ENCODE peak calls at places on chromosomes 13 and 19, in four cellular contexts. V is GM12878, M is HepG2, D is H1. E is an unnamed sample. For H3K27me3, the result is how much of the 10 kb centered on the place peaks cover.

GRCh38 chr19:12774588-12775555 is at the start of gene HOOK2:
- DNase-seq in V (no peak), D (peak), M (no peak), E (no peak)

GRCh38 chr19:52398091-52398461 is 427 bp downstream of the ZNF528 start:
- DNase-seq in V (no peak), D (no peak), M (peak), E (peak)

GRCh38 chr19:2171349-2172145 is 7.8 kb downstream of the DOT1L start:
- DNase-seq in D (peak), M (peak), V (peak), E (no peak)

GRCh38 chr13:73722120-73722519 is 412.1 kb downstream of the KLF12 start:
- DNase-seq in D (no peak), M (peak), V (peak), E (peak)

GRCh38 chr13:80022146-80022545 is 318.8 kb downstream of the SPRY2 start:
- DNase-seq in V (no peak), M (no peak), D (no peak), E (no peak)

GRCh38 chr19:7772752-7773291 is 9.8 kb downstream of the CLEC4M start:
- DNase-seq in V (peak), M (no peak), D (no peak), E (no peak)

GRCh38 chr13:43935878-43936277 is 56.2 kb downstream of the LACC1 start:
- DNase-seq in M (no peak), V (no peak), D (no peak), E (no peak)

GRCh38 chr13:26050568-26051230 is 1.1 kb downstream of the SHISA2 start:
- DNase-seq in M (no peak), V (no peak), D (peak), E (no peak)

GRCh38 chr13:27036236-27036981 is 135.2 kb downstream of the USP12 start:
- DNase-seq in M (no peak), V (no peak), D (no peak), E (no peak)

GRCh38 chr19:30120860-30121484 is 178.9 kb downstream of the URI1 start:
- DNase-seq in V (no peak), D (no peak), M (no peak), E (no peak)
- H3K27me3 ChIP-seq in V (under half), D (under half), M (under half), E (under half)

DNA sequence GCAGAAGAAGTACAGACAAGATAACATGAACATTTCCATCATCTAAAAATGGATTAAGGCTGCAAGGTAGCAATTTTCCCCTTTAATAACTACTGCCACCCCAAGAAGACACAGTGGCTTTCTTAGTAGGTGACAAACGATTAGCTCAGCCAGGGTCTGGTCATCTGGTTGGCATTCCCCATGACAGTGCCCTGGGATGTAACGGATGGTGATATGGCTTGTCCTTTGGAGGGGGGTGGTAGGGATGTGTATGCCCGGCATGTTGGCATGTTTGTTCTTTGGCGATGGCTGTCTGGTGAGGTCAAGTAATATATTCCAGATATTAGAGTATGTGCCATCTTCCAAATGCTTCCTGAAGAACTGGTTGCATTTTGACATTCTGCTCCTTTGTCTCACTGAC is 135.6 kb upstream of the ZNF536 start:
- DNase-seq in V (no peak), M (no peak), D (no peak), E (no peak)
- TF ChIP-seq SUZ12 in V (no peak), M (no peak), D (no peak), E (no peak)

GRCh38 chr13:51825165-51825592 is 19.8 kb downstream of the TMEM272 start:
- DNase-seq in M (no peak), V (no peak), D (no peak), E (no peak)

GRCh38 chr13:51827254-51827653 is 17.7 kb downstream of the TMEM272 start:
- DNase-seq in V (no peak), M (no peak), D (no peak), E (no peak)

GRCh38 chr13:51826606-51827005 is 18.4 kb downstream of the TMEM272 start:
- DNase-seq in M (no peak), D (no peak), V (no peak), E (no peak)

GRCh38 chr13:51823861-51824260 is 19.9 kb upstream of the DHRS12 start:
- DNase-seq in M (no peak), D (no peak), V (no peak), E (no peak)

DNA sequence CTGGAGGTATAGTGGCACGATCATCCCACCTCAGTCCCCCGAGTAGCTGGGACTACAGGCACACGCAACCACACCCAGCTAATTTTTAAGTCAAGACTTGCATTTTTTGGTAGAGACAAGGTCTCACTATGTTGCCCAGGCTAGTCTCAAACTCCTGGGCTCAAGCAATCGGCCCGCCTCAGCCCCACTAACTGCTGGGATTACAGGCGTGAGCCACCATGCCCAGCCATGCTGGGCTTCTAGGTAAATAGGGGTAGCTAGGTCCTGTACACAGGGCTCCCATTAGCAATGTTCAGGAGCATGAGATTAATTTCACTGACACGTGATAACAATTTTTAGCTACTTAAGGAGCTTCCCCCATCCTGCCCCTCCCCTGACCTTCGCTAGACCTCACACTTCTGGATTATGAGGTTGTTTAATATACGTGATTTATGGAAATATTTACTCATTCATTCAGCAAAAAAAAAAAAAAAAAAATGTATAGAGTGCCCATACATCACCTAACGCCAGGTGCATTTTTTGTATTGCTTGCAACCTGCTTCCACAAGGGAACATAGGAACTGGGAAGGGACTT is 19.2 kb downstream of the TMEM272 start:
- DNase-seq in D (no peak), M (no peak), V (no peak), E (no peak)
- TF ChIP-seq YY1 in D (no peak), M (no peak), V (no peak), E (no peak)

DNA sequence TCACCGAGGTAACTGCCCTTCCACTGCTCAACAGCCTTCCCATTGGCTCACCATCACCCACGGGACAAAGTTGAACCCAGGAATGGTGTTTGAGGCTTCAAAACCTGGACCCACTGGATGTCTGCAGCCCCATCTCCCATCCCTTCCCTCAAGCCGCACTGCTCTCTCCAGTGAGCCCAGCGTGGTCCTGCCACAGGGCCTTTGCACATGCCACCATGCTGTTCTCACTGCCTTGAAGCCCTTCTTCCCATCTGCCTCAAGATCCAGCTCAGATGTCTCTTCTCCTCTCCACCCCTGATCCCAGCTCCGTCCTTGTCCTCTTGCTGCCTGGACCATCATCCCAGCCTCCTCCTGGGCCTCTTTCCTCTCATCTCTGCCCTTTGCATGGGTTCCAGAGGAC is 4.0 kb downstream of the SHISA7 start:
- DNase-seq in V (no peak), M (no peak), D (no peak), E (no peak)
- H3K27me3 ChIP-seq in V (under half), M (under half), D (half or more), E (half or more)

GRCh38 chr19:45578861-45579260 is 5.7 kb downstream of the OPA3 start:
- DNase-seq in M (no peak), V (no peak), D (no peak), E (no peak)

GRCh38 chr19:45577111-45577905 is 7.3 kb downstream of the OPA3 start:
- DNase-seq in M (peak), V (no peak), D (no peak), E (no peak)

GRCh38 chr19:45584332-45585157 is at the start of gene OPA3:
- DNase-seq in M (peak), V (peak), D (peak), E (peak)

GRCh38 chr19:45585158-45585577 is 566 bp upstream of the OPA3 start:
- DNase-seq in M (no peak), D (no peak), V (no peak), E (no peak)

GRCh38 chr19:45581576-45581975 is 3.0 kb downstream of the OPA3 start:
- DNase-seq in M (no peak), V (no peak), D (no peak), E (no peak)
- TF ChIP-seq SUZ12 in M (no peak), V (no peak), D (no peak), E (no peak)

DNA sequence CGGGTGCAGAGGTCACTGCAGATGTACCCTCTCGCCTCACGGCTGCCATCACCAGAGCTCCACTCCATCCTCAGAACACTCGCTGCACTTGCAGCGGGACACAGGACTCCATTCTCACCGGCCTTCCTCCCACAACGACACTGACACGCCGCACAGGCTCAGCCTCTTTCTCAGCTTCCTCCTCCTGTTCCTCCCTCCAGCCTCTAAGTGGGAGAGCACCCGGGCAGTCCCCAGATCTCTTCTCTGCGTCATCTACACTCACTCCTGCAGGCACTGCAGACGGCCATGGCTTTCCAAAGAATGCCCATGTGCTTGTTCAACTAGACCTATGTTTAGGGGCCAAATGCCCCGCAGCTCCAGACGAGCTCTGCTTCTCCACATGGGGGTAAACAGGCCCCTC is 14.3 kb upstream of the FKRP start:
- DNase-seq in D (no peak), V (no peak), M (no peak), E (no peak)
- TF ChIP-seq YY1 in D (no peak), V (no peak), M (no peak), E (no peak)

GRCh38 chr13:109779074-109779473 is 7.3 kb downstream of the IRS2 start:
- DNase-seq in D (no peak), V (no peak), M (no peak), E (no peak)

GRCh38 chr13:109780880-109781383 is 5.5 kb downstream of the IRS2 start:
- DNase-seq in V (no peak), M (no peak), D (no peak), E (no peak)

GRCh38 chr13:109778102-109778542 is 8.3 kb downstream of the IRS2 start:
- DNase-seq in D (no peak), M (no peak), V (no peak), E (no peak)

GRCh38 chr13:109781384-109782065 is 4.9 kb downstream of the IRS2 start:
- DNase-seq in M (no peak), V (no peak), D (no peak), E (no peak)

GRCh38 chr13:109779876-109780516 is 6.4 kb downstream of the IRS2 start:
- DNase-seq in M (no peak), V (no peak), D (no peak), E (no peak)
- H3K27me3 ChIP-seq in M (under half), V (under half), D (under half), E (under half)

DNA sequence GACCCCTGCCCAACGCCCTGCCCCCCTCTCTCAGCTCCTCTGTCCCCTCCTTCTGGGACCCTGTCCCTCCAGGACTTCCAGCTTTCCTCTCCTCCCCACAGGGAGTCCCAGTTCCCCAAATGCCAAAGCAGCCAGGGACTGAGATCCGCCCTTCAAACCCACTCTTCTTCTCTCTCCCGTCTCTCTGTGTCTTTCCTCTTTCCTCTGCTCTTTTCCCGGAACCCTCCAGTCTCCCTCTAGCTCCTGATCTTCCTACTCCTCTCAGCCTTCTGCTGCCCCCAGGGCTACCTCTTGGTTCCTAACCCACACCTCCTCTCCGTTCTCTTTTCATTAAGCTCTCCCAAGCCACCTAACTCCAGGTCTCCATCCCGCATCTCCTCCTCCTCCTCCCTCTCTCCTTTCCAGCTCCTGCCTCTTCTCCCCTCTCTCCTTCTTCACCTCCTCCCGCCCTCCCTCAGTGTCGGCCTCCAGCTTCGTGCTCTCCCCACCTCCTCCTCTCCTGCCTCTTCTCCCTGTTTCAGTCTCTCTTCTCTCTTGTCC is at the start of gene CA11:
- DNase-seq in D (peak), M (no peak), V (no peak), E (no peak)
- TF ChIP-seq SUZ12 in D (no peak), M (no peak), V (no peak), E (no peak)

GRCh38 chr13:96822900-96823299 is 171.4 kb downstream of the OXGR1 start:
- DNase-seq in V (no peak), M (peak), D (no peak), E (peak)
- TF ChIP-seq YY1 in V (no peak), M (peak), D (peak), E (no peak)

GRCh38 chr19:55372316-55373081 is 2.2 kb upstream of the IL11 start:
- DNase-seq in V (no peak), D (no peak), M (peak), E (no peak)

GRCh38 chr19:55370305-55370988 is at the start of gene IL11:
- DNase-seq in D (no peak), V (no peak), M (no peak), E (no peak)

GRCh38 chr19:55368701-55369563 is 1.3 kb downstream of the IL11 start:
- DNase-seq in V (no peak), D (no peak), M (no peak), E (no peak)

GRCh38 chr19:55368106-55368505 is 2.2 kb downstream of the IL11 start:
- DNase-seq in V (no peak), M (no peak), D (no peak), E (no peak)

DNA sequence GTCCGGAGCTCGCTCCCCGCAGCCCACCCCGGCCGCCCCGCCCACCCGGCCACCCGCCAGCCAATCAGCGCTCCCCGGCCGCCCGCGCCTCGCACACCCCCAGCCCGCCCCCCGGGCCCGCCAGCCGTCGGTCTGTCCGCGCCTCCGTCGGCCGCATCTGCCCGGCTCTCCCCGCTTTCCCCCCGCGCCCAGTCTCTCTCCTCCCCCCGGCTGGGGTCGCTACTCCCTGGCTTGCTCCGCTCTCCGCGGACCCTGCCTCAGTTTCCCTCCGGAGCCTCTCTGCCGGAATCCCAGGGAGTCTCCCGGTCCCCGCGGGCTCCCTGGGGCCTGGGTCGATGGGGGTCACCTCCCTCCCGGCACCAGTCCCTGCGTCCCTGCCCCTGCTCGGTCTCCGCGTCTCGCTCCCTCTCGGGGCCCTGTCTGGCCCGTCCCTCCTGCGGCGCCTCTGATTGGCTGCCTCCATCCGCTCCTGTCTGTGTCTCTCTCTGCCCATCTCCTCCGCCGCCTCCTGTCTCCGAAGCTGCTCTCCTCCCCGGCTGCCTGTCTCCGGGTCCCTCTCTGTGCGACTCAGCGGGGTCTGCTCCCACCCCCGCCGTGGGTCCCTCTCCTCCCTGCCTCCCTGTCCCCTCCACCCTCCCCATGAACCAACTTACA is 485 bp downstream of the IL11 start:
- DNase-seq in D (peak), V (no peak), M (no peak), E (peak)
- H3K27me3 ChIP-seq in D (half or more), V (under half), M (under half), E (under half)

E was measured in NT2/D1.